ENCODE peak calls at places on chromosomes 11 and 22, in ten cellular contexts. L is GM23338, U is lung, J is GM23248, E is BJ, W is left lung, M is iPS DF 6.9, B is transverse colon, P is heart left ventricle, C is adrenal gland. Y is an unnamed sample. For H3K27me3, the result is how much of the 10 kb centered on the place peaks cover.

GRCh38 chr11:82980292-82980691 is 78.8 kb downstream of the DDIAS start:
- DNase-seq in C (no peak), L (no peak), W (no peak), J (peak), E (peak), B (no peak), P (no peak), U (no peak), M (no peak), Y (no peak)

GRCh38 chr22:32801436-32802290 is at the start of gene TIMP3:
- DNase-seq in L (peak), B (peak), U (peak), E (no peak), M (no peak), P (peak), J (peak), C (peak), W (peak), Y (peak)

GRCh38 chr11:115154355-115154736 is 349.9 kb downstream of the CADM1 start:
- DNase-seq in J (no peak), M (no peak), C (no peak), B (no peak), E (no peak), P (no peak), L (no peak), W (peak), U (no peak), Y (no peak)

GRCh38 chr11:75195164-75195962 is 44.5 kb downstream of the SLCO2B1 start:
- DNase-seq in B (peak), M (no peak), U (peak), L (no peak), J (no peak), W (peak), P (peak), E (no peak), C (peak), Y (no peak)

GRCh38 chr11:1002091-1002984 is 34.2 kb downstream of the MUC6 start:
- DNase-seq in M (no peak), B (no peak), E (no peak), J (no peak), L (no peak), U (no peak), P (no peak), W (no peak), C (no peak), Y (no peak)

GRCh38 chr11:46916669-46917108 is 1.7 kb downstream of the LRP4 start:
- DNase-seq in C (peak), P (peak), U (no peak), L (peak), E (no peak), J (peak), W (no peak), M (no peak), B (peak), Y (peak)

GRCh38 chr11:395866-396265 is 1.9 kb downstream of the PKP3 start:
- DNase-seq in J (peak), B (no peak), C (no peak), E (no peak), U (no peak), P (no peak), L (no peak), W (no peak), M (no peak), Y (no peak)

GRCh38 chr22:49330421-49331222 is 497.1 kb downstream of the BRD1 start:
- DNase-seq in U (peak), W (peak), C (no peak), M (no peak), E (no peak), J (no peak), L (no peak), B (peak), P (no peak), Y (no peak)

GRCh38 chr11:75547617-75548054 is 14.4 kb upstream of the SERPINH1 start:
- DNase-seq in W (no peak), U (peak), L (peak), P (peak), J (peak), C (peak), B (peak), E (no peak), M (peak), Y (peak)

DNA sequence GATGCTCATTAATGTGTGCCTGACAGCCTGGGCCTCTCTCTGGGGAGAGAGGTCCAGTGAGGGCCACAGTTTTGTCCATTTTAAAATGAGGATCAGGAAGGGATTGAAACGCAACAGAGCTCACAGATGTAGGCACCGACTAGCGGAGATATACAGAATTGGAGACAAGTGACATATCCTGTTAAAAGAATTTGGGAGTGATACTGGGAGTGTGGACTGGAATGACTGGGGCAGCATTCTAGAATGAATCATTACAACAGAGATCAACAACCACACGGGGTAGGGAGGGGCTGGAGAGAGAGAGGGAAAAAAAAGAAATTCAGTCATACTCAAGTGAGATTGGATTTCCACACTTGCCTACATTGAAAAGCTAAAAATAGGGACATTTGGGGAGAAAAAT is 2.5 kb upstream of the NCAM1 start:
- DNase-seq in W (no peak), E (peak), B (no peak), M (no peak), C (no peak), J (peak), P (no peak), L (no peak), U (no peak), Y (no peak)
- H3K27me3 ChIP-seq in W (under half), E (under half), B (half or more), M (under half), C (under half), J (under half), P (under half), L (under half), U (under half), Y (under half)

DNA sequence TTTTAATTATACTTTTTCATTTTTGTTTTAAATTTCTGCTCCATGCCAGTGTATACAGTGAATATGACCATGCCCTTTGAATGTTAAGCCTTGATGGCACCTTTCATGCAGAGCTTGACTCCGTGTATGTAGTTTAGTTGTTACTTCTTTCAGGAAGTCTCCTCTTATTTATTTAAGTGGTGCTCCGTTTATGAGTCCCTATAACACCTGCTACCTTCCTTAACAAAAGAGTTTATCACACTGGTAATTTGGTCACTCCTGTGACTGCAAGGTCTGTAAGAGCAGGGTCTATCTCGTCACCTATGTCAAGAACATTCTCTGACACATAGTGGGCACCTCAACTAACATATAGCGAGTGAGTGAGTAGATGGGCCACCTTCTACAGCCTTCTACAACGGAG is 152.5 kb downstream of the CCDC34 start:
- DNase-seq in E (no peak), J (no peak), B (no peak), C (no peak), P (no peak), M (no peak), W (no peak), L (no peak), U (no peak), Y (no peak)
- H3K27me3 ChIP-seq in E (under half), J (under half), B (under half), C (under half), P (under half), M (under half), W (under half), L (under half), U (under half), Y (under half)

DNA sequence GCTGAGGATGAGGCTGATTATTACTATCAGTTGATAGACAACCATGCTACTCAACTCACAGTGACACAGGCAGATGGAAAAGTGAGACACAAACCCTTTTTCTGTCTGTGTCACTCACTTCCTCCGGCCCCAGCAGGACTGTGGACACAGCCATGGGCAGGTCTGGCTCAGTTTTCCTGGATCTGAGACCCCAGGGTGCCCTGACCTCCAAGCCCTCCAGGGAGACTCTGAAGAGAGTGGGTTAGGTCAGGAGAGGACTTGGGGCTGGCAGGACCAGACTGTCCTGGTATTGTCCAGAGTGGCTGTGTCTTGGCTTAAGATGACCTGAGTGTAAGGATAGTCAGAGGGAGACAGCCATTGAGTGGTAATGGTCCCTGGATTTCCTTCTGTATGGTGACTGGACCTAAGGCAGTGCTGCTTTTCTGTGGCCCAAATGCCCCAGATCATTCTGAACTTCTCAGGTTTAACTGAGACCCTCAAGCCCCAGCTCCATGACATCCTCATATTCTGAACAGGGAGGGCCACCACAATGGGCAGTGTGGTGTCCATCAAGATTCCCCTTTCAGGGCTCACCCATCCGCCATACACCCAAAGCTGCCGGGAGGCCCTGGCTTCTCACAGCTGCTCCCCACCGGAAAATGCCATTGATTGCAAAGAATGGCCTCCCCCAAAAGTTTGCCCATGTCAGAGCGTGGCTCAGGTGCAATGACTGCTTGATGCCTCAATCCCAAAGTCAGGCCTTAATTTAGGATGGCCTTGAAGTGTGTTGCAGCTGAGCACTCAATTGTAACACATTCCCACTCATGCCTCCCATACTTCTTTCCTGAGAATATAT is 36.2 kb upstream of the PRAME start:
- DNase-seq in E (no peak), C (no peak), L (no peak), W (no peak), M (no peak), U (no peak), J (no peak), B (no peak), P (no peak), Y (no peak)
- H3K27me3 ChIP-seq in E (under half), C (under half), L (half or more), W (under half), M (under half), U (under half), J (under half), B (under half), P (under half), Y (under half)

GRCh38 chr11:18792066-18792591 is 531 bp upstream of the PTPN5 start:
- DNase-seq in E (no peak), C (no peak), P (no peak), M (no peak), J (no peak), L (peak), U (no peak), B (no peak), W (no peak), Y (no peak)
- H3K27me3 ChIP-seq in E (under half), C (under half), P (under half), M (under half), J (half or more), L (half or more), U (under half), B (half or more), W (under half), Y (under half)

Y was measured in WERI-Rb-1.